ENCODE peak calls at places on chromosome X, in eight cellular contexts. Q is OCI-LY7, Z is GM23248, P is PC-3, L is HCT116, T is SK-N-SH, C is GM23338, R is neural progenitor cell. I is an unnamed sample.

GRCh38 chrX:115233497-115234219 is at the start of gene LRCH2:
- DNase-seq in Q (no peak), C (peak), R (peak), Z (peak), L (no peak), P (no peak), T (peak), I (peak)

GRCh38 chrX:133884430-133885394 is 100.7 kb downstream of the GPC3 start:
- DNase-seq in L (no peak), Q (no peak), R (no peak), C (no peak), T (no peak), Z (no peak), P (no peak), I (no peak)

GRCh38 chrX:145773006-145773405 is 44.6 kb upstream of the SLITRK2 start:
- DNase-seq in Q (no peak), R (no peak), P (no peak), Z (no peak), L (no peak), T (no peak), C (no peak), I (no peak)

GRCh38 chrX:44152867-44153266 is 179.7 kb upstream of the NDP start:
- DNase-seq in C (no peak), L (no peak), Z (peak), Q (no peak), P (no peak), T (no peak), R (no peak), I (no peak)

GRCh38 chrX:95539041-95539440 is 1145.6 kb upstream of the DIAPH2 start:
- DNase-seq in Q (no peak), R (peak), T (no peak), L (no peak), C (no peak), P (no peak), Z (no peak), I (peak)

GRCh38 chrX:103362504-103362903 is 6.2 kb downstream of the TCEAL9 start:
- DNase-seq in C (peak), Z (peak), T (no peak), L (no peak), P (peak), R (no peak), Q (no peak), I (no peak)

GRCh38 chrX:39439910-39440733 is 638.9 kb downstream of the MID1IP1 start:
- DNase-seq in Z (no peak), R (no peak), Q (no peak), C (no peak), L (no peak), P (no peak), T (no peak), I (no peak)

GRCh38 chrX:80578518-80579105 is 158.4 kb downstream of the TENT5D start:
- DNase-seq in P (peak), C (peak), Z (peak), R (peak), T (peak), Q (peak), L (peak), I (peak)

GRCh38 chrX:27619975-27620374 is 29.8 kb downstream of the DCAF8L2 start:
- DNase-seq in Z (peak), R (peak), Q (no peak), P (peak), L (no peak), T (no peak), C (peak), I (peak)

GRCh38 chrX:109886122-109886761 is 116.7 kb upstream of the TMEM164 start:
- DNase-seq in R (peak), Z (peak), T (peak), L (peak), Q (peak), C (peak), P (peak), I (peak)

GRCh38 chrX:136185409-136186022 is 38.2 kb downstream of the FHL1 start:
- DNase-seq in C (no peak), L (peak), Q (no peak), R (no peak), Z (peak), T (no peak), P (peak), I (no peak)

GRCh38 chrX:70613295-70613694 is 168.7 kb downstream of the DLG3 start:
- DNase-seq in T (no peak), R (no peak), P (no peak), Q (no peak), C (no peak), L (no peak), Z (peak), I (peak)

GRCh38 chrX:64842492-64842891 is 133.8 kb downstream of the ZC4H2 start:
- DNase-seq in P (no peak), T (no peak), C (no peak), Q (peak), Z (no peak), L (no peak), R (no peak), I (no peak)

GRCh38 chrX:13432776-13433605 is 113.1 kb upstream of the ATXN3L start:
- DNase-seq in P (no peak), T (no peak), C (no peak), Q (no peak), Z (peak), R (no peak), L (no peak), I (peak)

GRCh38 chrX:129780441-129781105 is 824 bp downstream of the SASH3 start:
- DNase-seq in Q (no peak), C (no peak), T (no peak), Z (no peak), R (no peak), L (no peak), P (no peak), I (no peak)

GRCh38 chrX:124836786-124837185 is 482.9 kb upstream of the TEX13C start:
- DNase-seq in Z (no peak), T (no peak), R (no peak), P (no peak), L (no peak), Q (no peak), C (no peak), I (no peak)

GRCh38 chrX:132219343-132219768 is at the start of gene RAP2C:
- DNase-seq in C (peak), T (peak), P (peak), R (peak), Q (peak), Z (peak), L (peak), I (peak)

GRCh38 chrX:275476-275966 is 5.7 kb upstream of the PLCXD1 start:
- DNase-seq in R (peak), C (no peak), L (no peak), T (no peak), Z (no peak), Q (no peak), P (no peak), I (no peak)

GRCh38 chrX:109654710-109655109 is 29.7 kb upstream of the KCNE5 start:
- DNase-seq in R (no peak), P (no peak), T (no peak), C (no peak), Z (no peak), Q (no peak), L (no peak), I (no peak)

GRCh38 chrX:131907488-131908314 is 115.4 kb upstream of the STK26 start:
- DNase-seq in R (peak), Z (no peak), Q (no peak), C (no peak), P (no peak), T (no peak), L (no peak), I (no peak)

GRCh38 chrX:51296138-51296537 is 36.5 kb upstream of the NUDT10 start:
- DNase-seq in L (no peak), Z (no peak), Q (no peak), T (no peak), P (no peak), C (no peak), R (no peak), I (no peak)

GRCh38 chrX:140123446-140123845 is 158.1 kb upstream of the CXorf66 start:
- DNase-seq in Q (no peak), P (peak), R (peak), C (peak), L (no peak), Z (peak), T (no peak), I (no peak)
- TF ChIP-seq EZH2phosphoT487 in Q (no peak), P (no peak), R (no peak), C (no peak), L (no peak), Z (no peak), T (no peak), I (no peak)

DNA sequence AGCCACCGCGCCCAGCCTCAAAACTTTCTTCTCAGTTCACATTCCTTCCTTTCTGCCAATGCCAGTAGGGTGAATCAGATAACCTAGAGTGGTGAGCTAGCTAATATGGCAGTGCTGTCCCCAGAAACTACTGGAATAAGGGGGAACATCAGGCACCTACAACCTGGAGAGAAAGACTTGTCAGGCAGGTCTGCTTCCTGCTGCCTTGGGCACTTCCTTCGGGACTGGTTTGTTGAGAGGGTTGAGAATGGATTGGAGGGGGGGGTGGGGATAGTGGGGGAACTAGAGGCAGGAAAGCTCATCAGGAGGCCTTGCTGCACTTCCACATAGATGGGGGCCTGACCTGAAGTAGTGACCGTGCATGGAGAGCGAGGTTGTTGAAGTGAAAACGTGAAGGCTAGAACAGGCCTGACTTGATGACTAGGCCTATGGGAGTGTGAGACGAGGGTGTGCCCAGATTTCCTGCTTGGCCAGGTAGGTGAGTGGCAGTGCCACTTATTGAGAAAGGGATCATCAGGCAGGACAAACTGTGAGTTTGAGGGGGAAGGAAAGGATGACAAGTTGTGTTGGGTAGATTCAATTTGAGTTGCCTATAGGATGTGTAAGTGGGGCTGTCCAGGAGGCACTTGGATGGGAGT is 33.4 kb downstream of the SLC25A5 start:
- DNase-seq in Z (no peak), L (no peak), C (no peak), Q (no peak), T (no peak), R (no peak), P (peak), I (no peak)
- H2AFZ ChIP-seq in Z (no peak), L (no peak), C (no peak), Q (no peak), T (no peak), R (no peak), P (no peak), I (no peak)

GRCh38 chrX:37785569-37785968 is 5.7 kb downstream of the CYBB start:
- DNase-seq in L (no peak), R (no peak), T (no peak), C (no peak), Z (no peak), Q (no peak), P (peak), I (no peak)
- TF ChIP-seq EZH2phosphoT487 in L (no peak), R (no peak), T (no peak), C (no peak), Z (no peak), Q (no peak), P (no peak), I (no peak)

DNA sequence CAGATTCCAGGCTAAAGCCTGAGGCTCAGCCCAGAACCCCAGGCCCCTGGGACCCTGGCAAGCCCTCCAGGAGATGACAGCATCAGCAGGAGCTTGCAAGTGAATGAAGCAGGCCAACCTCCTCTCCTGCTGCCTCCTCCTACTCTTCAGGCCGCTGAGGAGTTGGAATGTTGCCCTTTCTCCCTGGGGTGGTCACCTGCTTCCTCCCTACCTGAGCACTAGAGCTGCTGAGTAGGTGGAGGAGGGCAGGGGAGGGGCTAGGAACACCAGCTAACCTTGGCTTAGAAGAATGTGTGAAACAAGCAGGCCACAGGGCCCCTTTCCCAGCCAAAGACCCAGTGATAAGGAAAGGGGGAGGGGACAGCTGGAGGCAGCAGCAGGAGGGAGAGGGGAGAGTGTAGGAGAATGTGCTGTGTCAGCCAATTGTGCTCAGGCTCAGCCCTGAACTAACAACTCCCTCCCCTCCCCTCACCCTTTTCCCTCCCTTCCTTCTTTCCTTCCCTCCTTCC is 58.0 kb downstream of the PJA1 start:
- DNase-seq in Q (no peak), R (peak), P (peak), T (no peak), Z (no peak), C (peak), L (no peak), I (peak)
- H2AFZ ChIP-seq in Q (no peak), R (no peak), P (no peak), T (no peak), Z (no peak), C (no peak), L (no peak), I (no peak)

GRCh38 chrX:123173833-123174232 is 10.2 kb upstream of the GRIA3 start:
- DNase-seq in Z (no peak), Q (peak), R (peak), T (peak), C (peak), L (peak), P (peak), I (no peak)
- TF ChIP-seq EZH2phosphoT487 in Z (no peak), Q (no peak), R (no peak), T (no peak), C (no peak), L (no peak), P (no peak), I (no peak)

GRCh38 chrX:93673869-93674271 is at the start of gene FAM133A:
- DNase-seq in Q (no peak), L (no peak), R (no peak), C (no peak), Z (peak), T (peak), P (peak), I (peak)

GRCh38 chrX:93673056-93673868 is at the start of gene NAP1L3:
- DNase-seq in R (peak), C (peak), L (no peak), Q (no peak), P (peak), T (peak), Z (peak), I (peak)
- H2AFZ ChIP-seq in R (peak), C (peak), L (no peak), Q (no peak), P (peak), T (peak), Z (peak), I (peak)

DNA sequence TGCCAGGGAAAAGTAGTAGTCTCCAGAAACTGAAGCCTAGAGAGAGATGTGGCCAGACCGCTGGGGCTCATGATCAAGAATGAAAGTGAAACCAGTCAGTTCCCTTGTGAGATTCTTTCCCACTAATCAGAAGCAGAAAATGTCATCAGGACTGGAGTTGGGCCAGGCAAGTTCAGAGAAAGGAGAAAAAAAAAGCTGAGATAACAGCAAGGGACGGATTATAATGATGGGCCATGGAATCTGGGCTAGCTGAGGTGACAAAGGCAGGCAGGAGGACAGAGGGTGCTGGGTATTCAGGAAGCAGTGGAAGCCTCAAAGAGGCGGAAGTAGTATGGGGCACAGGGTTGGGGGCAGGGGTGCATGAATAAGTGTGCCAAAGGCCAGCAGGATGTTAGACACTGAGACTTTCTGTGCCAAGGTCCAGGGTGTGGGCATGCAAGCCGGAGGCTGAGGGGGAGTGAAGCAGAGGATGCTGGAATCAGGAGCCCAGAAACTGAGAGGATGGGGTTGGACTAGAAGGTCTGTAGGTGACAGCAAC is 2.5 kb downstream of the CXorf38 start:
- DNase-seq in R (no peak), T (peak), C (no peak), P (peak), Q (peak), Z (peak), L (no peak), I (peak)
- TF ChIP-seq EZH2phosphoT487 in R (no peak), T (no peak), C (no peak), P (no peak), Q (no peak), Z (no peak), L (no peak), I (no peak)

GRCh38 chrX:1466971-1467561 is 14.4 kb upstream of the ASMTL start:
- DNase-seq in Q (peak), R (no peak), Z (no peak), T (no peak), C (no peak), L (no peak), P (no peak), I (no peak)
- H2AFZ ChIP-seq in Q (no peak), R (no peak), Z (no peak), T (peak), C (no peak), L (no peak), P (no peak), I (no peak)

I was measured in hepatocyte.